ENCODE peak calls at places on chromosomes 12 and 14, in eight cellular contexts. M is K562, F is HCT116, Y is H9, I is hepatocyte, K is GM23248, R is mesenchymal stem cell, N is OCI-LY7. D is an unnamed sample.
A peak's percentile ranks its signal among the peaks of the same experiment; 100 is the strongest.

GRCh38 chr14:68297871-68298468 is 478.4 kb downstream of the RAD51B start:
- DNase-seq in M (no peak), F (no peak), Y (peak; percentile 52), I (peak; percentile 24), K (peak; percentile 20), R (peak; percentile 25), N (no peak), D (peak; percentile 77)

GRCh38 chr12:22480016-22480415 is 64.3 kb downstream of the C2CD5 start:
- DNase-seq in M (no peak), F (no peak), Y (no peak), I (no peak), K (no peak), R (no peak), N (no peak), D (no peak)

GRCh38 chr14:69002069-69002468 is 23.0 kb upstream of the ACTN1 start:
- DNase-seq in M (peak; percentile 23), F (no peak), Y (peak; percentile 67), I (peak; percentile 40), K (peak; percentile 29), R (peak; percentile 61), N (no peak), D (peak; percentile 59)

GRCh38 chr12:72272731-72273498 is 745 bp downstream of the TRHDE start:
- DNase-seq in M (no peak), F (no peak), Y (peak; percentile 46), I (peak; percentile 56), K (peak; percentile 40), R (peak; percentile 80), N (no peak), D (peak; percentile 39)

GRCh38 chr14:77923131-77923933 is 123.4 kb downstream of the ADCK1 start:
- DNase-seq in M (peak; percentile 40), F (no peak), Y (no peak), I (no peak), K (no peak), R (no peak), N (no peak), D (no peak)

GRCh38 chr12:9662488-9662887 is 7.0 kb upstream of the CLEC2D start:
- DNase-seq in M (no peak), F (no peak), Y (no peak), I (no peak), K (no peak), R (no peak), N (no peak), D (no peak)

GRCh38 chr12:25497021-25497420 is 56.1 kb downstream of the LMNTD1 start:
- DNase-seq in M (no peak), F (no peak), Y (no peak), I (no peak), K (peak; percentile 59), R (no peak), N (no peak), D (peak; percentile 2)

GRCh38 chr14:24246765-24247212 is 4.4 kb upstream of the TINF2 start:
- DNase-seq in M (no peak), F (no peak), Y (no peak), I (no peak), K (no peak), R (peak; percentile 58), N (peak; percentile 19), D (no peak)

GRCh38 chr12:64008596-64008995 is 164.1 kb downstream of the SRGAP1 start:
- DNase-seq in M (no peak), F (no peak), Y (no peak), I (no peak), K (no peak), R (no peak), N (no peak), D (no peak)

GRCh38 chr12:622420-622819 is 40.8 kb downstream of the NINJ2 start:
- DNase-seq in M (peak; percentile 24), F (no peak), Y (no peak), I (no peak), K (peak; percentile 42), R (peak; percentile 34), N (no peak), D (no peak)

GRCh38 chr12:76515271-76515670 is 44.3 kb downstream of the OSBPL8 start:
- DNase-seq in M (no peak), F (no peak), Y (no peak), I (no peak), K (no peak), R (no peak), N (no peak), D (no peak)

GRCh38 chr12:66060361-66060907 is 70.1 kb downstream of the LLPH start:
- DNase-seq in M (no peak), F (no peak), Y (no peak), I (no peak), K (no peak), R (peak; percentile 50), N (no peak), D (no peak)

GRCh38 chr12:66059670-66060069 is 70.9 kb downstream of the LLPH start:
- DNase-seq in M (no peak), F (no peak), Y (no peak), I (no peak), K (no peak), R (no peak), N (no peak), D (no peak)

GRCh38 chr12:66052988-66053615 is 77.4 kb downstream of the LLPH start:
- DNase-seq in M (no peak), F (no peak), Y (no peak), I (no peak), K (no peak), R (no peak), N (no peak), D (no peak)

GRCh38 chr12:66051361-66051760 is 79.2 kb downstream of the LLPH start:
- DNase-seq in M (no peak), F (no peak), Y (no peak), I (no peak), K (no peak), R (no peak), N (no peak), D (no peak)

GRCh38 chr12:66055837-66056319 is 74.7 kb downstream of the LLPH start:
- DNase-seq in M (no peak), F (no peak), Y (no peak), I (no peak), K (no peak), R (no peak), N (no peak), D (no peak)
- H2AFZ ChIP-seq in M (no peak overlapping the region), F (no peak overlapping the region), Y (no peak overlapping the region), I (no peak overlapping the region), K (peak overlapping the region; percentile 30), R (no peak overlapping the region), N (no peak overlapping the region), D (no peak overlapping the region)

GRCh38 chr12:130064999-130065398 is 97.3 kb upstream of the FZD10 start:
- DNase-seq in M (no peak), F (no peak), Y (peak; percentile 68), I (no peak), K (no peak), R (no peak), N (no peak), D (peak; percentile 42)
- H2AFZ ChIP-seq in M (no peak overlapping the region), F (no peak overlapping the region), Y (no peak overlapping the region), I (no peak overlapping the region), K (no peak overlapping the region), R (no peak overlapping the region), N (no peak overlapping the region), D (no peak overlapping the region)

GRCh38 chr14:73851567-73852382 is at the start of gene PTGR2:
- DNase-seq in M (peak; percentile 90), F (peak; percentile 94), Y (peak; percentile 99), I (peak; percentile 98), K (peak; percentile 98), R (peak; percentile 98), N (peak; percentile 96), D (peak; percentile 99)

GRCh38 chr14:73846944-73847343 is 4.7 kb upstream of the PTGR2 start:
- DNase-seq in M (no peak), F (no peak), Y (no peak), I (no peak), K (no peak), R (no peak), N (no peak), D (no peak)

GRCh38 chr14:73850940-73851339 is 691 bp upstream of the PTGR2 start:
- DNase-seq in M (no peak), F (no peak), Y (no peak), I (peak; percentile 20), K (peak; percentile 51), R (peak; percentile 19), N (no peak), D (no peak)
- H2AFZ ChIP-seq in M (peak overlapping the region; percentile 91), F (peak overlapping the region; percentile 37), Y (peak overlapping the region; percentile 63), I (peak overlapping the region; percentile 37), K (peak overlapping the region; percentile 95), R (no peak overlapping the region), N (peak overlapping the region; percentile 98), D (peak overlapping the region; percentile 74)

GRCh38 chr12:92436847-92437246 is 265.9 kb upstream of the PLEKHG7 start:
- DNase-seq in M (no peak), F (no peak), Y (no peak), I (no peak), K (no peak), R (no peak), N (no peak), D (no peak)

GRCh38 chr12:92434607-92435025 is 268.2 kb upstream of the PLEKHG7 start:
- DNase-seq in M (no peak), F (no peak), Y (no peak), I (no peak), K (no peak), R (no peak), N (peak; percentile 51), D (no peak)

GRCh38 chr12:92426346-92426745 is 276.4 kb upstream of the PLEKHG7 start:
- DNase-seq in M (no peak), F (no peak), Y (no peak), I (no peak), K (no peak), R (no peak), N (no peak), D (no peak)

GRCh38 chr12:92432724-92433281 is 270.0 kb upstream of the PLEKHG7 start:
- DNase-seq in M (no peak), F (no peak), Y (no peak), I (no peak), K (no peak), R (no peak), N (peak; percentile 33), D (no peak)

GRCh38 chr12:92431146-92431545 is 271.6 kb upstream of the PLEKHG7 start:
- DNase-seq in M (peak; percentile 18), F (no peak), Y (peak; percentile 45), I (no peak), K (no peak), R (no peak), N (peak; percentile 68), D (peak; percentile 32)
- H2AFZ ChIP-seq in M (no peak overlapping the region), F (no peak overlapping the region), Y (no peak overlapping the region), I (no peak overlapping the region), K (no peak overlapping the region), R (no peak overlapping the region), N (peak overlapping the region; percentile 4), D (no peak overlapping the region)

D was measured in GM23338.